ENCODE peak calls at places on chromosomes 16 and 17, in eight cellular contexts. T, U, J, S, B, L, Z and C are unnamed samples.

GRCh38 chr17:37399404-37399803 is 7.2 kb downstream of the ACACA start:
- DNase-seq in T (no peak), Z (no peak), B (no peak), J (no peak), U (no peak), S (peak), L (no peak), C (no peak)

GRCh38 chr17:66459811-66460270 is 157.4 kb downstream of the PRKCA start:
- DNase-seq in J (no peak), L (peak), U (no peak), S (peak), B (no peak), T (peak), Z (peak), C (no peak)

GRCh38 chr16:76634847-76635697 is 357.9 kb downstream of the CNTNAP4 start:
- DNase-seq in Z (no peak), L (no peak), T (peak), B (no peak), S (no peak), J (no peak), U (no peak), C (no peak)

GRCh38 chr16:54059319-54059718 is 227.3 kb downstream of the IRX3 start:
- DNase-seq in L (no peak), Z (no peak), B (no peak), T (no peak), J (no peak), U (no peak), S (no peak), C (no peak)

GRCh38 chr17:82765357-82765756 is 13.5 kb downstream of the TBCD start:
- DNase-seq in J (no peak), Z (no peak), L (no peak), S (no peak), B (no peak), T (peak), U (peak), C (no peak)

GRCh38 chr17:29698019-29698777 is 75.5 kb upstream of the CORO6 start:
- DNase-seq in J (no peak), L (no peak), S (no peak), T (no peak), B (no peak), Z (no peak), U (no peak), C (no peak)

GRCh38 chr17:79391808-79392233 is 219.0 kb downstream of the RBFOX3 start:
- DNase-seq in B (peak), U (peak), J (peak), Z (peak), S (no peak), L (peak), T (peak), C (peak)

GRCh38 chr17:933168-934083 is 46.1 kb downstream of the NXN start:
- DNase-seq in J (no peak), L (no peak), Z (peak), B (no peak), U (no peak), S (peak), T (peak), C (peak)

GRCh38 chr16:85659336-85659735 is 29.4 kb downstream of the GINS2 start:
- DNase-seq in U (peak), L (peak), B (no peak), S (no peak), Z (no peak), T (no peak), J (no peak), C (no peak)

GRCh38 chr17:70137451-70138230 is 31.7 kb upstream of the KCNJ2 start:
- DNase-seq in J (no peak), T (peak), B (peak), L (no peak), U (no peak), S (peak), Z (peak), C (peak)

GRCh38 chr17:67280279-67280678 is 35.3 kb upstream of the HELZ start:
- DNase-seq in U (peak), Z (no peak), L (peak), S (no peak), B (no peak), T (no peak), J (no peak), C (peak)

GRCh38 chr17:14724770-14725169 is 423.9 kb downstream of the HS3ST3B1 start:
- DNase-seq in L (no peak), T (no peak), B (no peak), Z (no peak), J (no peak), S (no peak), U (no peak), C (no peak)

GRCh38 chr17:49890077-49890821 is 42.4 kb upstream of the TAC4 start:
- DNase-seq in S (no peak), B (no peak), T (peak), L (peak), Z (no peak), U (no peak), J (no peak), C (peak)

GRCh38 chr17:78929908-78930775 is 5.0 kb upstream of the TIMP2 start:
- DNase-seq in U (no peak), T (peak), B (no peak), S (no peak), Z (no peak), L (peak), J (no peak), C (no peak)

GRCh38 chr17:58504826-58505351 is 9.5 kb downstream of the MTMR4 start:
- DNase-seq in J (no peak), T (no peak), U (no peak), B (no peak), Z (no peak), S (peak), L (no peak), C (no peak)

GRCh38 chr16:48596326-48596725 is 13.7 kb downstream of the N4BP1 start:
- DNase-seq in Z (no peak), U (no peak), B (no peak), S (no peak), J (peak), T (no peak), L (no peak), C (peak)

GRCh38 chr17:63998050-63998720 is at the start of gene PRR29:
- DNase-seq in L (peak), U (peak), S (no peak), Z (peak), B (no peak), J (peak), T (peak), C (peak)

GRCh38 chr16:3285131-3285530 is 1.8 kb downstream of the ZNF263 start:
- DNase-seq in U (no peak), B (no peak), T (no peak), L (no peak), J (no peak), Z (no peak), S (no peak), C (no peak)

GRCh38 chr16:56245197-56245596 is 53.9 kb downstream of the GNAO1 start:
- DNase-seq in B (no peak), L (no peak), J (no peak), S (peak), Z (no peak), T (no peak), U (no peak), C (no peak)

GRCh38 chr17:50470451-50470850 is 1.8 kb upstream of the CHAD start:
- DNase-seq in U (no peak), S (no peak), T (peak), Z (no peak), B (no peak), J (no peak), L (no peak), C (no peak)

GRCh38 chr16:55443434-55443833 is 35.6 kb upstream of the MMP2 start:
- DNase-seq in B (no peak), U (no peak), L (no peak), J (no peak), T (no peak), Z (no peak), S (no peak), C (no peak)

GRCh38 chr17:50201226-50201854 is at the start of gene COL1A1:
- DNase-seq in L (peak), U (peak), J (no peak), T (peak), B (peak), Z (no peak), S (no peak), C (peak)

GRCh38 chr17:75152971-75153853 is 1.1 kb downstream of the JPT1 start:
- DNase-seq in S (peak), B (no peak), T (peak), Z (no peak), L (no peak), J (no peak), U (peak), C (peak)

GRCh38 chr16:1275791-1276579 is 20.1 kb downstream of the TPSD1 start:
- DNase-seq in S (no peak), T (no peak), J (no peak), U (no peak), Z (no peak), B (no peak), L (peak), C (no peak)

GRCh38 chr17:7295230-7296180 is 1.1 kb upstream of the YBX2 start:
- DNase-seq in B (no peak), L (no peak), Z (no peak), T (no peak), J (no peak), U (no peak), S (no peak), C (no peak)

GRCh38 chr17:80942360-80943345 is 49.0 kb upstream of the CHMP6 start:
- DNase-seq in B (peak), J (no peak), S (no peak), U (peak), T (peak), Z (peak), L (peak), C (no peak)

GRCh38 chr17:82587234-82588086 is 60.8 kb downstream of the WDR45B start:
- DNase-seq in B (no peak), L (peak), T (no peak), S (no peak), U (peak), J (no peak), Z (no peak), C (no peak)

GRCh38 chr17:1607971-1608320 is 20.7 kb downstream of the SLC43A2 start:
- DNase-seq in B (no peak), Z (no peak), S (no peak), J (no peak), L (no peak), T (no peak), U (no peak), C (no peak)

GRCh38 chr16:50571786-50572185 is 23.6 kb downstream of the NKD1 start:
- DNase-seq in T (no peak), B (no peak), L (no peak), S (no peak), J (no peak), Z (no peak), U (no peak), C (no peak)

GRCh38 chr16:27177031-27177774 is 26.1 kb upstream of the KDM8 start:
- DNase-seq in T (no peak), B (no peak), L (no peak), S (no peak), J (no peak), Z (peak), U (no peak), C (no peak)

GRCh38 chr17:72192409-72193192 is 71.8 kb downstream of the SOX9 start:
- DNase-seq in Z (peak), J (no peak), B (no peak), T (peak), S (peak), L (no peak), U (no peak), C (no peak)

GRCh38 chr16:75550211-75550662 is 5.8 kb downstream of the TMEM231 start:
- DNase-seq in L (no peak), Z (no peak), S (no peak), B (no peak), U (no peak), T (peak), J (peak), C (peak)

GRCh38 chr16:4373356-4373908 is 1.8 kb downstream of the VASN start:
- DNase-seq in U (no peak), S (no peak), J (no peak), Z (no peak), T (no peak), B (no peak), L (no peak), C (no peak)
- H3K4me3 ChIP-seq in U (peak), S (peak), J (no peak), Z (peak), T (peak), B (peak), L (peak), C (peak)

DNA sequence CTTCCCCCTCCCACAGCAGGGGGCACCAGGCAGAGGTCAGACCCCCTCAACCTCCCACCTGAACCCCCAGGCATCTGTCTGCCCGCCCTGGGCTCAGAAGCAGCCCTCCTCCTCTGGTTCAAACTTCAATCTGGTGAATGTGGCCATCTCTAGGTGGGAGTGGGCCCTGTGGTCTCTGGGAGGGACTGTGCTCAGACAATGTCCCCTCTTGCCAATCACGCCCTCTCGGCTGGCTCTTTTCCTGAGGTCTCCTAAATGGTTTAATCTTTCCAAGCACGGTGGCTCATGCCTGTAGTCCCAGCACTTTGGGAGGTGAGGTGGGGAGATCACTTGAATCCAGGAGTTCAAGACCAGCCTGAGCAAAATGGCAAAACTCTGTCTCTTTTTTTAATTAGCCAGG is 15.2 kb downstream of the LITAF start:
- DNase-seq in J (no peak), B (no peak), U (no peak), S (no peak), T (no peak), L (peak), Z (no peak), C (no peak)
- H3K27ac ChIP-seq in J (peak), B (no peak), U (no peak), S (no peak), T (no peak), L (peak), Z (peak), C (no peak)

GRCh38 chr17:31085563-31085962 is 9.2 kb upstream of the NF1 start:
- DNase-seq in B (no peak), Z (no peak), U (no peak), J (no peak), S (no peak), T (no peak), L (no peak), C (no peak)

GRCh38 chr17:31094600-31095238 is at the start of gene NF1:
- DNase-seq in S (peak), B (peak), Z (peak), U (peak), T (peak), L (peak), J (peak), C (peak)

GRCh38 chr17:31093866-31094599 is 744 bp upstream of the NF1 start:
- DNase-seq in S (no peak), L (no peak), J (no peak), U (no peak), Z (no peak), B (no peak), T (no peak), C (no peak)

GRCh38 chr17:31092475-31093064 is 2.2 kb upstream of the NF1 start:
- DNase-seq in L (no peak), T (no peak), J (no peak), S (no peak), U (no peak), B (no peak), Z (no peak), C (no peak)

DNA sequence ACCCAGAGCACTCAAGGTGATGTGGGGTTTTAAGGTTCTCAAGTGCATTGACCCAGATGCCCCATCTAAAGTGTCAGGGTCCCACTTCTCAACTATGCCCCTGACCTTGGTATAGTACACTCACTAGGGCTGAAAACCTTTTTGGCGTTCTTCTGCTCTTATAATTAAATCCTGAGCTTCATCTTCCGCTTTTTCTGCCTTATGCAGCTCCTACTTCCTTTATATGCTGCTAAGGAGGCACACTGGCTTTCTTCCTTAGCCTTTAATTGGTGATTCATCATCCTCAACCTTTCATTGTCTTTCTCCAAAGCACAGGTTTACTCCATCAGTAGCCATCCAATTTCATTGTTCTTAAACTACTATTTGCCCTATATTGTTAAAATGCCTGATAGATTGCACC is 5.3 kb upstream of the NF1 start:
- DNase-seq in J (no peak), L (no peak), S (no peak), B (no peak), T (no peak), U (no peak), Z (no peak), C (no peak)
- H3K4me3 ChIP-seq in J (no peak), L (no peak), S (no peak), B (no peak), T (no peak), U (no peak), Z (no peak), C (no peak)

GRCh38 chr17:77667478-77667877 is 291.0 kb upstream of the TNRC6C start:
- DNase-seq in S (no peak), Z (no peak), B (no peak), T (no peak), U (no peak), J (no peak), L (no peak), C (no peak)

GRCh38 chr17:77666881-77667395 is 291.6 kb upstream of the TNRC6C start:
- DNase-seq in S (no peak), Z (no peak), U (no peak), L (no peak), B (no peak), J (peak), T (no peak), C (no peak)

GRCh38 chr17:77666480-77666879 is 292.0 kb upstream of the TNRC6C start:
- DNase-seq in L (no peak), J (no peak), T (no peak), U (no peak), Z (no peak), B (no peak), S (no peak), C (no peak)

GRCh38 chr17:77664097-77664729 is 294.3 kb upstream of the TNRC6C start:
- DNase-seq in J (no peak), Z (no peak), U (no peak), S (no peak), L (no peak), B (no peak), T (no peak), C (no peak)

GRCh38 chr17:77665833-77666232 is 292.7 kb upstream of the TNRC6C start:
- DNase-seq in J (no peak), L (no peak), T (no peak), S (no peak), Z (no peak), U (no peak), B (no peak), C (no peak)
- H3K27ac ChIP-seq in J (no peak), L (no peak), T (no peak), S (no peak), Z (no peak), U (no peak), B (no peak), C (no peak)

GRCh38 chr16:72921620-72922019 is 126.3 kb downstream of the ZFHX3 start:
- DNase-seq in L (peak), B (no peak), S (no peak), U (no peak), T (peak), Z (no peak), J (no peak), C (peak)
- H3K4me3 ChIP-seq in L (peak), B (peak), S (no peak), U (no peak), T (no peak), Z (peak), J (no peak), C (no peak)